ENCODE peak calls at places on chromosome 3, in seven cellular contexts. One of them, this sample, is unnamed.

GRCh38 chr3:111662012-111662411 is 66.9 kb upstream of the ZBED2 start:
- DNase-seq in EL: no peak
- DNase-seq in HAP-1: no peak
- DNase-seq in stimulated activated CD8-positive, alpha-beta memory T cell treated with anti-CD3 and anti-CD28 coated beads, Interleukin-7, amount 100 ng/mL, for 1 hour: no peak
- DNase-seq in activated gamma-delta T cell treated with Interleukin-2 at 50 U/mL for 16 hours: no peak
- DNase-seq in Jurkat, Clone E6-1: no peak
- DNase-seq in endothelial cell: no peak
- DNase-seq in this sample: no peak

GRCh38 chr3:124793054-124793740 is 62.9 kb downstream of the UMPS start:
- DNase-seq in EL: peak
- DNase-seq in HAP-1: no peak
- DNase-seq in stimulated activated CD8-positive, alpha-beta memory T cell treated with anti-CD3 and anti-CD28 coated beads, Interleukin-7, amount 100 ng/mL, for 1 hour: no peak
- DNase-seq in activated gamma-delta T cell treated with Interleukin-2 at 50 U/mL for 16 hours: no peak
- DNase-seq in Jurkat, Clone E6-1: no peak
- DNase-seq in endothelial cell: no peak
- DNase-seq in this sample: peak

GRCh38 chr3:113663324-113663750 is 33.1 kb downstream of the USF3 start:
- DNase-seq in EL: no peak
- DNase-seq in HAP-1: no peak
- DNase-seq in stimulated activated CD8-positive, alpha-beta memory T cell treated with anti-CD3 and anti-CD28 coated beads, Interleukin-7, amount 100 ng/mL, for 1 hour: no peak
- DNase-seq in activated gamma-delta T cell treated with Interleukin-2 at 50 U/mL for 16 hours: no peak
- DNase-seq in Jurkat, Clone E6-1: no peak
- DNase-seq in endothelial cell: no peak
- DNase-seq in this sample: no peak

GRCh38 chr3:149967067-149967685 is 3.5 kb downstream of the PFN2 start:
- DNase-seq in EL: peak
- DNase-seq in HAP-1: peak
- DNase-seq in stimulated activated CD8-positive, alpha-beta memory T cell treated with anti-CD3 and anti-CD28 coated beads, Interleukin-7, amount 100 ng/mL, for 1 hour: no peak
- DNase-seq in activated gamma-delta T cell treated with Interleukin-2 at 50 U/mL for 16 hours: no peak
- DNase-seq in Jurkat, Clone E6-1: peak
- DNase-seq in endothelial cell: no peak
- DNase-seq in this sample: peak

GRCh38 chr3:43966126-43966525 is 275.4 kb downstream of the ABHD5 start:
- DNase-seq in EL: no peak
- DNase-seq in HAP-1: no peak
- DNase-seq in stimulated activated CD8-positive, alpha-beta memory T cell treated with anti-CD3 and anti-CD28 coated beads, Interleukin-7, amount 100 ng/mL, for 1 hour: no peak
- DNase-seq in activated gamma-delta T cell treated with Interleukin-2 at 50 U/mL for 16 hours: no peak
- DNase-seq in Jurkat, Clone E6-1: no peak
- DNase-seq in endothelial cell: no peak
- DNase-seq in this sample: no peak

GRCh38 chr3:64332461-64333350 is 107.4 kb upstream of the PRICKLE2 start:
- DNase-seq in EL: peak
- DNase-seq in HAP-1: no peak
- DNase-seq in stimulated activated CD8-positive, alpha-beta memory T cell treated with anti-CD3 and anti-CD28 coated beads, Interleukin-7, amount 100 ng/mL, for 1 hour: no peak
- DNase-seq in activated gamma-delta T cell treated with Interleukin-2 at 50 U/mL for 16 hours: no peak
- DNase-seq in Jurkat, Clone E6-1: no peak
- DNase-seq in endothelial cell: no peak
- DNase-seq in this sample: peak

GRCh38 chr3:171219258-171219657 is 192.7 kb upstream of the SLC2A2 start:
- DNase-seq in EL: no peak
- DNase-seq in HAP-1: no peak
- DNase-seq in stimulated activated CD8-positive, alpha-beta memory T cell treated with anti-CD3 and anti-CD28 coated beads, Interleukin-7, amount 100 ng/mL, for 1 hour: no peak
- DNase-seq in activated gamma-delta T cell treated with Interleukin-2 at 50 U/mL for 16 hours: no peak
- DNase-seq in Jurkat, Clone E6-1: no peak
- DNase-seq in endothelial cell: no peak
- DNase-seq in this sample: no peak

GRCh38 chr3:196287066-196287404 is 491 bp downstream of the PCYT1A start:
- DNase-seq in EL: peak
- DNase-seq in HAP-1: peak
- DNase-seq in stimulated activated CD8-positive, alpha-beta memory T cell treated with anti-CD3 and anti-CD28 coated beads, Interleukin-7, amount 100 ng/mL, for 1 hour: no peak
- DNase-seq in activated gamma-delta T cell treated with Interleukin-2 at 50 U/mL for 16 hours: no peak
- DNase-seq in Jurkat, Clone E6-1: no peak
- DNase-seq in endothelial cell: no peak
- DNase-seq in this sample: peak

GRCh38 chr3:192514081-192514753 is 213.1 kb downstream of the FGF12 start:
- DNase-seq in EL: peak
- DNase-seq in HAP-1: no peak
- DNase-seq in stimulated activated CD8-positive, alpha-beta memory T cell treated with anti-CD3 and anti-CD28 coated beads, Interleukin-7, amount 100 ng/mL, for 1 hour: no peak
- DNase-seq in activated gamma-delta T cell treated with Interleukin-2 at 50 U/mL for 16 hours: no peak
- DNase-seq in Jurkat, Clone E6-1: peak
- DNase-seq in endothelial cell: peak
- DNase-seq in this sample: peak

GRCh38 chr3:123834631-123835030 is 49.5 kb downstream of the MYLK start:
- DNase-seq in EL: peak
- DNase-seq in HAP-1: no peak
- DNase-seq in stimulated activated CD8-positive, alpha-beta memory T cell treated with anti-CD3 and anti-CD28 coated beads, Interleukin-7, amount 100 ng/mL, for 1 hour: no peak
- DNase-seq in activated gamma-delta T cell treated with Interleukin-2 at 50 U/mL for 16 hours: no peak
- DNase-seq in Jurkat, Clone E6-1: no peak
- DNase-seq in endothelial cell: no peak
- DNase-seq in this sample: peak

GRCh38 chr3:42547401-42547945 is 34.3 kb downstream of the SEC22C start:
- DNase-seq in EL: peak
- DNase-seq in HAP-1: peak
- DNase-seq in stimulated activated CD8-positive, alpha-beta memory T cell treated with anti-CD3 and anti-CD28 coated beads, Interleukin-7, amount 100 ng/mL, for 1 hour: peak
- DNase-seq in activated gamma-delta T cell treated with Interleukin-2 at 50 U/mL for 16 hours: peak
- DNase-seq in Jurkat, Clone E6-1: no peak
- DNase-seq in endothelial cell: peak
- DNase-seq in this sample: peak

GRCh38 chr3:175155172-175155571 is 296.0 kb downstream of the NAALADL2 start:
- DNase-seq in EL: no peak
- DNase-seq in HAP-1: no peak
- DNase-seq in stimulated activated CD8-positive, alpha-beta memory T cell treated with anti-CD3 and anti-CD28 coated beads, Interleukin-7, amount 100 ng/mL, for 1 hour: no peak
- DNase-seq in activated gamma-delta T cell treated with Interleukin-2 at 50 U/mL for 16 hours: no peak
- DNase-seq in Jurkat, Clone E6-1: no peak
- DNase-seq in endothelial cell: no peak
- DNase-seq in this sample: no peak

GRCh38 chr3:187946031-187946691 is 200.9 kb upstream of the BCL6 start:
- DNase-seq in EL: peak
- DNase-seq in HAP-1: no peak
- DNase-seq in stimulated activated CD8-positive, alpha-beta memory T cell treated with anti-CD3 and anti-CD28 coated beads, Interleukin-7, amount 100 ng/mL, for 1 hour: no peak
- DNase-seq in activated gamma-delta T cell treated with Interleukin-2 at 50 U/mL for 16 hours: no peak
- DNase-seq in Jurkat, Clone E6-1: no peak
- DNase-seq in endothelial cell: no peak
- DNase-seq in this sample: peak

GRCh38 chr3:19250959-19251610 is 102.8 kb downstream of the KCNH8 start:
- DNase-seq in EL: no peak
- DNase-seq in HAP-1: no peak
- DNase-seq in stimulated activated CD8-positive, alpha-beta memory T cell treated with anti-CD3 and anti-CD28 coated beads, Interleukin-7, amount 100 ng/mL, for 1 hour: no peak
- DNase-seq in activated gamma-delta T cell treated with Interleukin-2 at 50 U/mL for 16 hours: no peak
- DNase-seq in Jurkat, Clone E6-1: no peak
- DNase-seq in endothelial cell: no peak
- DNase-seq in this sample: no peak

GRCh38 chr3:196740476-196741400 is 1.1 kb downstream of the PAK2 start:
- DNase-seq in EL: peak
- DNase-seq in HAP-1: peak
- DNase-seq in stimulated activated CD8-positive, alpha-beta memory T cell treated with anti-CD3 and anti-CD28 coated beads, Interleukin-7, amount 100 ng/mL, for 1 hour: peak
- DNase-seq in activated gamma-delta T cell treated with Interleukin-2 at 50 U/mL for 16 hours: peak
- DNase-seq in Jurkat, Clone E6-1: no peak
- DNase-seq in endothelial cell: no peak
- DNase-seq in this sample: peak

GRCh38 chr3:107619549-107619948 is 96.8 kb downstream of the BBX start:
- DNase-seq in EL: peak
- DNase-seq in HAP-1: no peak
- DNase-seq in stimulated activated CD8-positive, alpha-beta memory T cell treated with anti-CD3 and anti-CD28 coated beads, Interleukin-7, amount 100 ng/mL, for 1 hour: no peak
- DNase-seq in activated gamma-delta T cell treated with Interleukin-2 at 50 U/mL for 16 hours: no peak
- DNase-seq in Jurkat, Clone E6-1: no peak
- DNase-seq in endothelial cell: no peak
- DNase-seq in this sample: peak

GRCh38 chr3:28317438-28318022 is 31.0 kb upstream of the ZCWPW2 start:
- DNase-seq in EL: peak
- DNase-seq in HAP-1: peak
- DNase-seq in stimulated activated CD8-positive, alpha-beta memory T cell treated with anti-CD3 and anti-CD28 coated beads, Interleukin-7, amount 100 ng/mL, for 1 hour: no peak
- DNase-seq in activated gamma-delta T cell treated with Interleukin-2 at 50 U/mL for 16 hours: peak
- DNase-seq in Jurkat, Clone E6-1: peak
- DNase-seq in endothelial cell: peak
- DNase-seq in this sample: peak